ENCODE peak calls at places on chromosomes 6 and 20, in five cellular contexts. B is adipocyte, T is T-helper 1 cell, W is left ventricle myocardium inferior, H is pancreas. M is an unnamed sample.

GRCh38 chr6:3608159-3608558 is 143.4 kb downstream of the PXDC1 start:
- DNase-seq in B (no peak), T (no peak), W (no peak), H (no peak), M (no peak)

GRCh38 chr6:29507319-29507718 is 19.6 kb upstream of the MAS1L start:
- DNase-seq in B (no peak), T (no peak), W (no peak), H (no peak), M (no peak)

GRCh38 chr6:149127212-149127611 is 190.3 kb upstream of the TAB2 start:
- DNase-seq in B (peak), T (no peak), W (no peak), H (no peak), M (no peak)

GRCh38 chr20:37243937-37244571 is 17.6 kb downstream of the GHRH start:
- DNase-seq in B (no peak), T (no peak), W (peak), H (no peak), M (no peak)

GRCh38 chr6:150651808-150652473 is 52.3 kb downstream of the PLEKHG1 start:
- DNase-seq in B (no peak), T (no peak), W (no peak), H (no peak), M (no peak)

GRCh38 chr6:28408076-28408802 is 8.7 kb upstream of the ZSCAN12 start:
- DNase-seq in B (peak), T (no peak), W (no peak), H (no peak), M (no peak)

GRCh38 chr6:158605266-158605878 is 39.2 kb downstream of the DYNLT1 start:
- DNase-seq in B (peak), T (peak), W (no peak), H (no peak), M (no peak)

GRCh38 chr6:98747960-98748359 is 86.4 kb upstream of the POU3F2 start:
- DNase-seq in B (peak), T (no peak), W (no peak), H (no peak), M (no peak)

GRCh38 chr20:32240220-32240619 is 32.5 kb downstream of the POFUT1 start:
- DNase-seq in B (no peak), T (no peak), W (no peak), H (no peak), M (no peak)

GRCh38 chr6:47076422-47077344 is 34.6 kb upstream of the ADGRF1 start:
- DNase-seq in B (no peak), T (no peak), W (no peak), H (no peak), M (no peak)

GRCh38 chr20:20548527-20549266 is 163.7 kb downstream of the RALGAPA2 start:
- DNase-seq in B (no peak), T (no peak), W (no peak), H (no peak), M (no peak)

GRCh38 chr20:51481311-51481997 is 61.1 kb downstream of the NFATC2 start:
- DNase-seq in B (no peak), T (peak), W (no peak), H (no peak), M (peak)

GRCh38 chr6:1075880-1076279 is 236.0 kb upstream of the FOXQ1 start:
- DNase-seq in B (no peak), T (no peak), W (no peak), H (no peak), M (no peak)

GRCh38 chr6:41723936-41724637 is 11.3 kb downstream of the TFEB start:
- DNase-seq in B (no peak), T (no peak), W (no peak), H (peak), M (no peak)

GRCh38 chr20:62994850-62995249 is 11.9 kb downstream of the BHLHE23 start:
- DNase-seq in B (no peak), T (no peak), W (no peak), H (peak), M (no peak)

GRCh38 chr6:16712931-16713484 is 48.3 kb downstream of the ATXN1 start:
- DNase-seq in B (peak), T (no peak), W (peak), H (no peak), M (no peak)

GRCh38 chr20:50724851-50725721 is 6.3 kb upstream of the PARD6B start:
- DNase-seq in B (peak), T (no peak), W (peak), H (no peak), M (no peak)

GRCh38 chr20:33177866-33178265 is 9.9 kb downstream of the BPIFA2 start:
- DNase-seq in B (no peak), T (no peak), W (no peak), H (no peak), M (no peak)

GRCh38 chr6:159973951-159974350 is 5.1 kb downstream of the IGF2R start:
- DNase-seq in B (peak), T (no peak), W (no peak), H (no peak), M (no peak)

GRCh38 chr6:168711049-168711640 is 270.2 kb downstream of the SMOC2 start:
- DNase-seq in B (peak), T (no peak), W (no peak), H (no peak), M (no peak)

M was measured in naive thymus-derived CD4-positive, alpha-beta T cell.